ENCODE peak calls at places on chromosomes 11 and 22, in eight cellular contexts. One of them, this sample, is unnamed.

GRCh38 chr11:70073188-70073817 is 4.8 kb upstream of the ANO1 start:
- DNase-seq in stimulated activated CD4-positive, alpha-beta T cell treated with anti-CD3 and anti-CD28 coated beads, TNF-alpha, amount 100 ng/mL, for 24 hours: no peak
- DNase-seq in fibroblast of lung: peak
- DNase-seq in GOT3: no peak
- DNase-seq in fibroblast of the conjunctiva: no peak
- DNase-seq in RWPE2: peak
- DNase-seq in A549: no peak
- DNase-seq in neural crest cell: no peak
- DNase-seq in this sample: peak

GRCh38 chr11:10550503-10550902 is 9.5 kb upstream of the RNF141 start:
- DNase-seq in neural crest cell: no peak
- DNase-seq in stimulated activated CD4-positive, alpha-beta T cell treated with anti-CD3 and anti-CD28 coated beads, TNF-alpha, amount 100 ng/mL, for 24 hours: no peak
- DNase-seq in fibroblast of lung: peak
- DNase-seq in RWPE2: no peak
- DNase-seq in fibroblast of the conjunctiva: peak
- DNase-seq in GOT3: no peak
- DNase-seq in A549: peak
- DNase-seq in this sample: no peak

GRCh38 chr11:76205252-76206076 is 838 bp downstream of the WNT11 start:
- DNase-seq in fibroblast of lung: no peak
- DNase-seq in GOT3: no peak
- DNase-seq in stimulated activated CD4-positive, alpha-beta T cell treated with anti-CD3 and anti-CD28 coated beads, TNF-alpha, amount 100 ng/mL, for 24 hours: no peak
- DNase-seq in neural crest cell: no peak
- DNase-seq in RWPE2: no peak
- DNase-seq in fibroblast of the conjunctiva: no peak
- DNase-seq in A549: no peak
- DNase-seq in this sample: no peak

GRCh38 chr11:63821411-63821810 is 8.2 kb downstream of the SPINDOC start:
- DNase-seq in RWPE2: no peak
- DNase-seq in stimulated activated CD4-positive, alpha-beta T cell treated with anti-CD3 and anti-CD28 coated beads, TNF-alpha, amount 100 ng/mL, for 24 hours: no peak
- DNase-seq in GOT3: no peak
- DNase-seq in A549: no peak
- DNase-seq in fibroblast of lung: no peak
- DNase-seq in neural crest cell: no peak
- DNase-seq in fibroblast of the conjunctiva: no peak
- DNase-seq in this sample: no peak

GRCh38 chr22:39678862-39679490 is 108.4 kb downstream of the CACNA1I start:
- DNase-seq in fibroblast of lung: no peak
- DNase-seq in fibroblast of the conjunctiva: no peak
- DNase-seq in GOT3: no peak
- DNase-seq in RWPE2: no peak
- DNase-seq in stimulated activated CD4-positive, alpha-beta T cell treated with anti-CD3 and anti-CD28 coated beads, TNF-alpha, amount 100 ng/mL, for 24 hours: no peak
- DNase-seq in A549: no peak
- DNase-seq in neural crest cell: no peak
- DNase-seq in this sample: no peak

GRCh38 chr22:38569181-38569971 is 607 bp downstream of the DMC1 start:
- DNase-seq in A549: no peak
- DNase-seq in RWPE2: no peak
- DNase-seq in fibroblast of the conjunctiva: no peak
- DNase-seq in neural crest cell: no peak
- DNase-seq in GOT3: no peak
- DNase-seq in stimulated activated CD4-positive, alpha-beta T cell treated with anti-CD3 and anti-CD28 coated beads, TNF-alpha, amount 100 ng/mL, for 24 hours: no peak
- DNase-seq in fibroblast of lung: no peak
- DNase-seq in this sample: no peak

GRCh38 chr11:45597116-45597515 is 68.3 kb downstream of the CHST1 start:
- DNase-seq in neural crest cell: no peak
- DNase-seq in RWPE2: no peak
- DNase-seq in A549: no peak
- DNase-seq in stimulated activated CD4-positive, alpha-beta T cell treated with anti-CD3 and anti-CD28 coated beads, TNF-alpha, amount 100 ng/mL, for 24 hours: no peak
- DNase-seq in GOT3: no peak
- DNase-seq in fibroblast of the conjunctiva: no peak
- DNase-seq in fibroblast of lung: no peak
- DNase-seq in this sample: no peak

GRCh38 chr22:19022755-19023154 is 86.7 kb upstream of the PRODH start:
- DNase-seq in stimulated activated CD4-positive, alpha-beta T cell treated with anti-CD3 and anti-CD28 coated beads, TNF-alpha, amount 100 ng/mL, for 24 hours: no peak
- DNase-seq in GOT3: no peak
- DNase-seq in fibroblast of lung: no peak
- DNase-seq in fibroblast of the conjunctiva: no peak
- DNase-seq in RWPE2: no peak
- DNase-seq in A549: no peak
- DNase-seq in neural crest cell: no peak
- DNase-seq in this sample: no peak

GRCh38 chr11:69746780-69747742 is 28.1 kb downstream of the FGF4 start:
- DNase-seq in A549: no peak
- DNase-seq in neural crest cell: no peak
- DNase-seq in fibroblast of the conjunctiva: no peak
- DNase-seq in stimulated activated CD4-positive, alpha-beta T cell treated with anti-CD3 and anti-CD28 coated beads, TNF-alpha, amount 100 ng/mL, for 24 hours: no peak
- DNase-seq in RWPE2: no peak
- DNase-seq in GOT3: no peak
- DNase-seq in fibroblast of lung: no peak
- DNase-seq in this sample: no peak

GRCh38 chr11:125262825-125263218 is 98.3 kb downstream of the PKNOX2 start:
- DNase-seq in GOT3: no peak
- DNase-seq in fibroblast of the conjunctiva: no peak
- DNase-seq in neural crest cell: peak
- DNase-seq in fibroblast of lung: no peak
- DNase-seq in RWPE2: no peak
- DNase-seq in stimulated activated CD4-positive, alpha-beta T cell treated with anti-CD3 and anti-CD28 coated beads, TNF-alpha, amount 100 ng/mL, for 24 hours: no peak
- DNase-seq in A549: no peak
- DNase-seq in this sample: no peak

GRCh38 chr11:103851166-103851651 is 185.2 kb upstream of the DDI1 start:
- DNase-seq in A549: no peak
- DNase-seq in stimulated activated CD4-positive, alpha-beta T cell treated with anti-CD3 and anti-CD28 coated beads, TNF-alpha, amount 100 ng/mL, for 24 hours: no peak
- DNase-seq in neural crest cell: no peak
- DNase-seq in fibroblast of the conjunctiva: peak
- DNase-seq in fibroblast of lung: peak
- DNase-seq in GOT3: no peak
- DNase-seq in RWPE2: no peak
- DNase-seq in this sample: no peak

GRCh38 chr11:123474994-123475393 is 44.9 kb downstream of the GRAMD1B start:
- DNase-seq in fibroblast of the conjunctiva: no peak
- DNase-seq in A549: peak
- DNase-seq in neural crest cell: no peak
- DNase-seq in fibroblast of lung: no peak
- DNase-seq in GOT3: no peak
- DNase-seq in RWPE2: no peak
- DNase-seq in stimulated activated CD4-positive, alpha-beta T cell treated with anti-CD3 and anti-CD28 coated beads, TNF-alpha, amount 100 ng/mL, for 24 hours: no peak
- DNase-seq in this sample: no peak

GRCh38 chr11:60951611-60951908 is 416 bp downstream of the SLC15A3 start:
- DNase-seq in RWPE2: no peak
- DNase-seq in fibroblast of lung: no peak
- DNase-seq in fibroblast of the conjunctiva: no peak
- DNase-seq in GOT3: no peak
- DNase-seq in stimulated activated CD4-positive, alpha-beta T cell treated with anti-CD3 and anti-CD28 coated beads, TNF-alpha, amount 100 ng/mL, for 24 hours: no peak
- DNase-seq in A549: no peak
- DNase-seq in neural crest cell: no peak
- DNase-seq in this sample: no peak

GRCh38 chr11:34492806-34493414 is 20.7 kb downstream of the ELF5 start:
- DNase-seq in fibroblast of lung: peak
- DNase-seq in RWPE2: no peak
- DNase-seq in GOT3: no peak
- DNase-seq in A549: peak
- DNase-seq in fibroblast of the conjunctiva: peak
- DNase-seq in neural crest cell: peak
- DNase-seq in stimulated activated CD4-positive, alpha-beta T cell treated with anti-CD3 and anti-CD28 coated beads, TNF-alpha, amount 100 ng/mL, for 24 hours: no peak
- DNase-seq in this sample: peak

GRCh38 chr11:102026975-102027374 is 20.3 kb upstream of the CFAP300 start:
- DNase-seq in A549: no peak
- DNase-seq in fibroblast of lung: peak
- DNase-seq in stimulated activated CD4-positive, alpha-beta T cell treated with anti-CD3 and anti-CD28 coated beads, TNF-alpha, amount 100 ng/mL, for 24 hours: no peak
- DNase-seq in neural crest cell: no peak
- DNase-seq in fibroblast of the conjunctiva: no peak
- DNase-seq in RWPE2: no peak
- DNase-seq in GOT3: no peak
- DNase-seq in this sample: no peak

GRCh38 chr11:108853864-108854263 is 189.0 kb downstream of the DDX10 start:
- DNase-seq in fibroblast of lung: no peak
- DNase-seq in fibroblast of the conjunctiva: no peak
- DNase-seq in RWPE2: no peak
- DNase-seq in stimulated activated CD4-positive, alpha-beta T cell treated with anti-CD3 and anti-CD28 coated beads, TNF-alpha, amount 100 ng/mL, for 24 hours: no peak
- DNase-seq in neural crest cell: no peak
- DNase-seq in GOT3: no peak
- DNase-seq in A549: no peak
- DNase-seq in this sample: no peak

GRCh38 chr11:132033051-132033450 is 662.6 kb downstream of the NTM start:
- DNase-seq in GOT3: no peak
- DNase-seq in fibroblast of the conjunctiva: no peak
- DNase-seq in neural crest cell: no peak
- DNase-seq in RWPE2: no peak
- DNase-seq in fibroblast of lung: no peak
- DNase-seq in A549: no peak
- DNase-seq in stimulated activated CD4-positive, alpha-beta T cell treated with anti-CD3 and anti-CD28 coated beads, TNF-alpha, amount 100 ng/mL, for 24 hours: no peak
- DNase-seq in this sample: no peak

GRCh38 chr22:42412744-42413220 is 19.4 kb downstream of the NFAM1 start:
- DNase-seq in stimulated activated CD4-positive, alpha-beta T cell treated with anti-CD3 and anti-CD28 coated beads, TNF-alpha, amount 100 ng/mL, for 24 hours: no peak
- DNase-seq in fibroblast of lung: no peak
- DNase-seq in GOT3: no peak
- DNase-seq in neural crest cell: peak
- DNase-seq in RWPE2: no peak
- DNase-seq in A549: no peak
- DNase-seq in fibroblast of the conjunctiva: no peak
- DNase-seq in this sample: no peak

GRCh38 chr11:118572914-118573550 is 823 bp downstream of the ARCN1 start:
- DNase-seq in fibroblast of the conjunctiva: no peak
- DNase-seq in A549: peak
- DNase-seq in stimulated activated CD4-positive, alpha-beta T cell treated with anti-CD3 and anti-CD28 coated beads, TNF-alpha, amount 100 ng/mL, for 24 hours: no peak
- DNase-seq in RWPE2: no peak
- DNase-seq in fibroblast of lung: peak
- DNase-seq in GOT3: no peak
- DNase-seq in neural crest cell: no peak
- DNase-seq in this sample: peak

GRCh38 chr22:37182949-37183245 is 5.2 kb downstream of the C1QTNF6 start:
- DNase-seq in stimulated activated CD4-positive, alpha-beta T cell treated with anti-CD3 and anti-CD28 coated beads, TNF-alpha, amount 100 ng/mL, for 24 hours: no peak
- DNase-seq in neural crest cell: no peak
- DNase-seq in RWPE2: peak
- DNase-seq in fibroblast of lung: no peak
- DNase-seq in A549: no peak
- DNase-seq in GOT3: no peak
- DNase-seq in fibroblast of the conjunctiva: no peak
- DNase-seq in this sample: no peak

GRCh38 chr11:75548571-75549272 is 13.3 kb upstream of the SERPINH1 start:
- DNase-seq in fibroblast of lung: no peak
- DNase-seq in neural crest cell: no peak
- DNase-seq in fibroblast of the conjunctiva: no peak
- DNase-seq in RWPE2: no peak
- DNase-seq in GOT3: no peak
- DNase-seq in A549: no peak
- DNase-seq in stimulated activated CD4-positive, alpha-beta T cell treated with anti-CD3 and anti-CD28 coated beads, TNF-alpha, amount 100 ng/mL, for 24 hours: no peak
- DNase-seq in this sample: no peak

GRCh38 chr11:42770444-42771065 is 541.2 kb upstream of the API5 start:
- DNase-seq in neural crest cell: peak
- DNase-seq in A549: peak
- DNase-seq in RWPE2: no peak
- DNase-seq in fibroblast of lung: peak
- DNase-seq in GOT3: no peak
- DNase-seq in fibroblast of the conjunctiva: no peak
- DNase-seq in stimulated activated CD4-positive, alpha-beta T cell treated with anti-CD3 and anti-CD28 coated beads, TNF-alpha, amount 100 ng/mL, for 24 hours: no peak
- DNase-seq in this sample: no peak

GRCh38 chr11:111693224-111693937 is 72.8 kb downstream of the PPP2R1B start:
- DNase-seq in stimulated activated CD4-positive, alpha-beta T cell treated with anti-CD3 and anti-CD28 coated beads, TNF-alpha, amount 100 ng/mL, for 24 hours: no peak
- DNase-seq in fibroblast of the conjunctiva: no peak
- DNase-seq in A549: no peak
- DNase-seq in GOT3: no peak
- DNase-seq in neural crest cell: no peak
- DNase-seq in fibroblast of lung: no peak
- DNase-seq in RWPE2: no peak
- DNase-seq in this sample: no peak

GRCh38 chr11:107819361-107820014 is 39.1 kb downstream of the SLC35F2 start:
- DNase-seq in A549: no peak
- DNase-seq in fibroblast of lung: peak
- DNase-seq in neural crest cell: no peak
- DNase-seq in stimulated activated CD4-positive, alpha-beta T cell treated with anti-CD3 and anti-CD28 coated beads, TNF-alpha, amount 100 ng/mL, for 24 hours: no peak
- DNase-seq in fibroblast of the conjunctiva: no peak
- DNase-seq in GOT3: no peak
- DNase-seq in RWPE2: no peak
- DNase-seq in this sample: no peak

GRCh38 chr22:30649430-30650007 is 13.9 kb downstream of the SLC35E4 start:
- DNase-seq in A549: no peak
- DNase-seq in RWPE2: no peak
- DNase-seq in neural crest cell: no peak
- DNase-seq in fibroblast of lung: peak
- DNase-seq in stimulated activated CD4-positive, alpha-beta T cell treated with anti-CD3 and anti-CD28 coated beads, TNF-alpha, amount 100 ng/mL, for 24 hours: peak
- DNase-seq in fibroblast of the conjunctiva: peak
- DNase-seq in GOT3: peak
- DNase-seq in this sample: no peak

GRCh38 chr11:65429724-65430405 is 7.3 kb downstream of the NEAT1 start:
- DNase-seq in fibroblast of lung: peak
- DNase-seq in RWPE2: peak
- DNase-seq in fibroblast of the conjunctiva: no peak
- DNase-seq in GOT3: no peak
- DNase-seq in A549: peak
- DNase-seq in stimulated activated CD4-positive, alpha-beta T cell treated with anti-CD3 and anti-CD28 coated beads, TNF-alpha, amount 100 ng/mL, for 24 hours: no peak
- DNase-seq in neural crest cell: no peak
- DNase-seq in this sample: no peak

GRCh38 chr11:72727521-72727920 is 24.7 kb downstream of the ARAP1 start:
- DNase-seq in fibroblast of lung: no peak
- DNase-seq in stimulated activated CD4-positive, alpha-beta T cell treated with anti-CD3 and anti-CD28 coated beads, TNF-alpha, amount 100 ng/mL, for 24 hours: no peak
- DNase-seq in GOT3: no peak
- DNase-seq in A549: no peak
- DNase-seq in neural crest cell: no peak
- DNase-seq in fibroblast of the conjunctiva: no peak
- DNase-seq in RWPE2: no peak
- DNase-seq in this sample: no peak

GRCh38 chr11:34055218-34056000 is 3.9 kb downstream of the CAPRIN1 start:
- DNase-seq in fibroblast of lung: no peak
- DNase-seq in neural crest cell: no peak
- DNase-seq in stimulated activated CD4-positive, alpha-beta T cell treated with anti-CD3 and anti-CD28 coated beads, TNF-alpha, amount 100 ng/mL, for 24 hours: no peak
- DNase-seq in A549: no peak
- DNase-seq in RWPE2: no peak
- DNase-seq in fibroblast of the conjunctiva: no peak
- DNase-seq in GOT3: no peak
- DNase-seq in this sample: no peak

GRCh38 chr11:92211576-92212167 is 12.9 kb upstream of the FAT3 start:
- DNase-seq in fibroblast of lung: peak
- DNase-seq in A549: peak
- DNase-seq in neural crest cell: peak
- DNase-seq in GOT3: no peak
- DNase-seq in RWPE2: no peak
- DNase-seq in fibroblast of the conjunctiva: no peak
- DNase-seq in stimulated activated CD4-positive, alpha-beta T cell treated with anti-CD3 and anti-CD28 coated beads, TNF-alpha, amount 100 ng/mL, for 24 hours: no peak
- DNase-seq in this sample: peak

GRCh38 chr11:13294771-13295579 is 17.4 kb downstream of the BMAL1 start:
- DNase-seq in RWPE2: no peak
- DNase-seq in stimulated activated CD4-positive, alpha-beta T cell treated with anti-CD3 and anti-CD28 coated beads, TNF-alpha, amount 100 ng/mL, for 24 hours: no peak
- DNase-seq in GOT3: no peak
- DNase-seq in fibroblast of lung: no peak
- DNase-seq in fibroblast of the conjunctiva: no peak
- DNase-seq in A549: no peak
- DNase-seq in neural crest cell: no peak
- DNase-seq in this sample: no peak

GRCh38 chr22:44167501-44167900 is 13.2 kb upstream of the PARVG start:
- DNase-seq in neural crest cell: no peak
- DNase-seq in A549: no peak
- DNase-seq in stimulated activated CD4-positive, alpha-beta T cell treated with anti-CD3 and anti-CD28 coated beads, TNF-alpha, amount 100 ng/mL, for 24 hours: no peak
- DNase-seq in fibroblast of lung: no peak
- DNase-seq in RWPE2: no peak
- DNase-seq in GOT3: no peak
- DNase-seq in fibroblast of the conjunctiva: no peak
- DNase-seq in this sample: no peak

GRCh38 chr22:43110444-43110926 is at the start of gene BIK:
- DNase-seq in fibroblast of lung: peak
- DNase-seq in GOT3: no peak
- DNase-seq in neural crest cell: peak
- DNase-seq in A549: peak
- DNase-seq in stimulated activated CD4-positive, alpha-beta T cell treated with anti-CD3 and anti-CD28 coated beads, TNF-alpha, amount 100 ng/mL, for 24 hours: no peak
- DNase-seq in fibroblast of the conjunctiva: no peak
- DNase-seq in RWPE2: no peak
- DNase-seq in this sample: peak

GRCh38 chr11:102279641-102280170 is 37.6 kb upstream of the BIRC3 start:
- DNase-seq in fibroblast of lung: peak
- DNase-seq in stimulated activated CD4-positive, alpha-beta T cell treated with anti-CD3 and anti-CD28 coated beads, TNF-alpha, amount 100 ng/mL, for 24 hours: no peak
- DNase-seq in A549: peak
- DNase-seq in fibroblast of the conjunctiva: peak
- DNase-seq in neural crest cell: no peak
- DNase-seq in RWPE2: no peak
- DNase-seq in GOT3: no peak
- DNase-seq in this sample: peak

GRCh38 chr22:44594951-44595350 is 96.9 kb upstream of the RTL6 start:
- DNase-seq in fibroblast of the conjunctiva: no peak
- DNase-seq in stimulated activated CD4-positive, alpha-beta T cell treated with anti-CD3 and anti-CD28 coated beads, TNF-alpha, amount 100 ng/mL, for 24 hours: no peak
- DNase-seq in neural crest cell: no peak
- DNase-seq in A549: no peak
- DNase-seq in fibroblast of lung: no peak
- DNase-seq in RWPE2: no peak
- DNase-seq in GOT3: no peak
- DNase-seq in this sample: no peak